ENCODE peak calls at places on chromosome 12, in seven cellular contexts. I, Y, P, V, M, Z and C are unnamed samples.
A peak's percentile ranks its signal among the peaks of the same experiment; 100 is the strongest.

GRCh38 chr12:52248541-52249035 is 15.5 kb downstream of the KRT7 start:
- DNase-seq in I (no peak), Y (no peak), P (peak; percentile 41), V (no peak), M (no peak), Z (no peak), C (no peak)

GRCh38 chr12:116395381-116395780 is 117.9 kb upstream of the MED13L start:
- DNase-seq in I (no peak), Y (no peak), P (peak; percentile 36), V (no peak), M (no peak), Z (no peak), C (no peak)

GRCh38 chr12:28130625-28131598 is 59.3 kb upstream of the CCDC91 start:
- DNase-seq in I (peak; percentile 100), Y (no peak), P (peak; percentile 96), V (no peak), M (no peak), Z (peak; percentile 42), C (no peak)

GRCh38 chr12:25718081-25718731 is 165.1 kb upstream of the LMNTD1 start:
- DNase-seq in I (no peak), Y (no peak), P (peak; percentile 51), V (no peak), M (no peak), Z (no peak), C (no peak)

GRCh38 chr12:74415633-74416032 is 122.0 kb upstream of the ATXN7L3B start:
- DNase-seq in I (peak; percentile 17), Y (no peak), P (peak; percentile 46), V (no peak), M (peak; percentile 7), Z (no peak), C (no peak)

GRCh38 chr12:68665016-68665569 is 21.7 kb upstream of the NUP107 start:
- DNase-seq in I (no peak), Y (no peak), P (no peak), V (no peak), M (no peak), Z (no peak), C (no peak)

GRCh38 chr12:114888458-114888857 is 204.5 kb upstream of the TBX3 start:
- DNase-seq in I (peak; percentile 58), Y (no peak), P (peak; percentile 46), V (no peak), M (no peak), Z (no peak), C (no peak)

GRCh38 chr12:69241444-69242092 is 2.2 kb downstream of the CPSF6 start:
- DNase-seq in I (peak; percentile 10), Y (no peak), P (peak; percentile 28), V (no peak), M (no peak), Z (no peak), C (no peak)

GRCh38 chr12:93000026-93000425 is 70.9 kb upstream of the EEA1 start:
- DNase-seq in I (no peak), Y (no peak), P (no peak), V (no peak), M (no peak), Z (no peak), C (no peak)

GRCh38 chr12:102956738-102957338 is 636 bp upstream of the ASCL1 start:
- DNase-seq in I (no peak), Y (no peak), P (no peak), V (no peak), M (no peak), Z (no peak), C (no peak)

GRCh38 chr12:13798162-13798561 is 183.2 kb downstream of the GRIN2B start:
- DNase-seq in I (no peak), Y (no peak), P (peak; percentile 5), V (no peak), M (no peak), Z (no peak), C (no peak)

GRCh38 chr12:40107098-40107802 is 1.4 kb upstream of the SLC2A13 start:
- DNase-seq in I (peak; percentile 79), Y (peak; percentile 89), P (peak; percentile 87), V (peak; percentile 92), M (no peak), Z (peak; percentile 91), C (peak; percentile 82)

GRCh38 chr12:106631150-106631549 is 48.3 kb downstream of the RFX4 start:
- DNase-seq in I (no peak), Y (no peak), P (no peak), V (no peak), M (peak; percentile 2), Z (no peak), C (no peak)

GRCh38 chr12:114995891-114996290 is 311.9 kb upstream of the TBX3 start:
- DNase-seq in I (peak; percentile 73), Y (no peak), P (peak; percentile 18), V (no peak), M (no peak), Z (no peak), C (no peak)

GRCh38 chr12:18907793-18908580 is 170.1 kb downstream of the CAPZA3 start:
- DNase-seq in I (no peak), Y (no peak), P (no peak), V (no peak), M (no peak), Z (peak; percentile 19), C (no peak)

GRCh38 chr12:41514050-41514449 is 325.9 kb downstream of the PDZRN4 start:
- DNase-seq in I (no peak), Y (no peak), P (no peak), V (no peak), M (no peak), Z (no peak), C (no peak)

GRCh38 chr12:123991402-123991951 is 18.5 kb downstream of the ZNF664 start:
- DNase-seq in I (no peak), Y (no peak), P (peak; percentile 29), V (no peak), M (no peak), Z (no peak), C (no peak)

GRCh38 chr12:49876070-49876469 is 27.6 kb downstream of the FAIM2 start:
- DNase-seq in I (no peak), Y (no peak), P (no peak), V (no peak), M (no peak), Z (no peak), C (no peak)

DNA sequence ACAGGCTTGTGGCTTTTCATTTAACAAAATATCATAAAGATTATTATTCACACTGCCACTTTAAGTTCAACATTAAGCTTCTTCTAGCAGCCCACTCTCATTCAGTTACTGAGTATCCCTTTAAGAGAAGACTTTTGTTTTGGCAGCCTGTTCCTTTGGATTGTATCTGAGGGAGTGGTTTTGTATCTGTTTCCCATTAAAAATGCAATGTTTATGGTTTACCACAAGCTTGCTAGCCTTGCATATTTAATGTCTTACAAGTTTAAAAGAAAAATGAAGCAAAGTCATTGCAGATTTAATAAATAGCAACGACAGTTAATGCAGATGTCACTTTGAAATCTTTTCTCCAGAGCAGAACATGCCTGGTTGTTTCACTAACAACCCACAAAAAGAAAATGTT is 2.0 kb downstream of the DCN start:
- DNase-seq in I (peak; percentile 78), Y (no peak), P (peak; percentile 91), V (no peak), M (no peak), Z (peak; percentile 20), C (no peak)
- H3K4me3 ChIP-seq in I (peak overlapping the region; percentile 94), Y (peak overlapping the region; percentile 34), P (peak overlapping the region; percentile 81), V (peak overlapping the region; percentile 42), M (no peak overlapping the region), Z (no peak overlapping the region), C (no peak overlapping the region)

DNA sequence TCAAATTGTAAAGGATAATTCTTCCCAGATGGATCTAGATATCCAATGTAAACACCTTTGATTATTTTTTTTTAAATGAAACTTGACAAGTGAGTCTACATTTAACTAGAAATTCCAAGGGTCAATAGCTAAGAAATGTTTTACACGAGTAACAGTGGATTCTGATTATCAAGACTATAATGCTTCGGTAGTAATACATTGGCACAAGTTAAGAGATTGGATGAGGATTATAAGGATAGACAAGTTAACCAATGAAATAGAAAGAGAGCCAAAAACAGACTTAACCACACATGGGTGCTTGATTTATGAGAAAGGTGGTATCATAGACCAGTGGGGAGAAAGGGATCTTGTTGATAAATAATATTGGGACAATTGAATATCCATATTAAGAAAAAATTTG is 40.3 kb upstream of the PCED1B start:
- DNase-seq in I (no peak), Y (no peak), P (no peak), V (no peak), M (no peak), Z (no peak), C (no peak)
- H3K4me3 ChIP-seq in I (no peak overlapping the region), Y (no peak overlapping the region), P (no peak overlapping the region), V (no peak overlapping the region), M (no peak overlapping the region), Z (no peak overlapping the region), C (no peak overlapping the region)

DNA sequence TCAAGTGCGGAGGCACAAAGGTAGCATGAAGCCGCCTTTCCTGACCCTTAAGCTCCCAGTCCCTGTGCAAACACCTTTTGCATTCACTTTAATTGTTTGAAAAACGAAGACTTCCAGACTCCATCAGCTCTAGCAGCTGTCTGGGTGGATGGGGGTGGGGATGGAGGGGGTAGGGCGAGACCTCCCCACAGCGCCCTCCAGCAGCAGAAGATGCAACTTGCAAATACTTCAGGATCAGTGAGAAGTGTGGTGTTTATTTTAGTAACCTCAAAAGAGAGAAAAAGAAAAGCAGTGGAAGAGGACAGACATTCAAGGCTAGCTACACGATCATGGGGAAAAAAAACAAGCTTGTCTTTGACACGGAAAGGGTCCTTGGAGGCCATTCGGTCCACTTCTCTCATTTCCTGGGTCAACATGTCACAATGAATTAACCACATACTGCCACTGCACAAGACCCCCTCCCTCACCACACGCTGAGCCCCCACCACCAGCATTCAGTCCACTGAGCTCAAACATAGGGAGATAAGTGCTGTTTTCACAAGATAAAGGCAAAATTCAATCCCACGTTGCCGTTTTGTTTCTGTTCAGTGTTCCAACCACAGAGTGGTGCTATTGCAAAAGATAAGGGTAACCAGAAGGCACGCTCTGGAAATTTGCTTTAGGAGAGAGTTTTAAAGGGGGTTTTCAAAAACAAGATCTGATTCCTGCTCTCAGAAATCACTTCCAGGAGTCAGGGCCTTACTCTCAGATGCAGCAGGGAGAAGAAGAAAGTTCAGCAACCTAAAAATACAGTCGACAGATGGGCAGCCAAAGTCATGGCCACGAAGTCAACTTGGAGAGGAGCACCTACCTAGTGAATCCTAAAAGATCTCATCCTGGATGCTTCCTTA is 3.3 kb upstream of the NTF3 start:
- DNase-seq in I (peak; percentile 75), Y (no peak), P (peak; percentile 67), V (no peak), M (no peak), Z (peak; percentile 25), C (no peak)
- H3K4me3 ChIP-seq in I (no peak overlapping the region), Y (no peak overlapping the region), P (peak overlapping the region; percentile 27), V (no peak overlapping the region), M (no peak overlapping the region), Z (no peak overlapping the region), C (no peak overlapping the region)

GRCh38 chr12:62194031-62194430 is 66.2 kb upstream of the USP15 start:
- DNase-seq in I (no peak), Y (no peak), P (no peak), V (no peak), M (no peak), Z (no peak), C (no peak)

GRCh38 chr12:62190921-62191746 is 69.1 kb upstream of the USP15 start:
- DNase-seq in I (peak; percentile 23), Y (no peak), P (peak; percentile 9), V (peak; percentile 62), M (no peak), Z (no peak), C (peak; percentile 13)

GRCh38 chr12:62192486-62193250 is 67.5 kb upstream of the USP15 start:
- DNase-seq in I (peak; percentile 82), Y (peak; percentile 57), P (peak; percentile 88), V (peak; percentile 65), M (peak; percentile 61), Z (peak; percentile 47), C (peak; percentile 66)

GRCh38 chr12:62190081-62190480 is 70.1 kb upstream of the USP15 start:
- DNase-seq in I (no peak), Y (no peak), P (no peak), V (no peak), M (no peak), Z (no peak), C (no peak)

GRCh38 chr12:62191747-62192485 is 68.3 kb upstream of the USP15 start:
- DNase-seq in I (no peak), Y (no peak), P (peak; percentile 68), V (peak; percentile 63), M (no peak), Z (no peak), C (peak; percentile 7)
- H3K4me3 ChIP-seq in I (peak overlapping the region; percentile 2), Y (no peak overlapping the region), P (peak overlapping the region; percentile 68), V (peak overlapping the region; percentile 29), M (peak overlapping the region; percentile 60), Z (peak overlapping the region; percentile 27), C (peak overlapping the region; percentile 37)